ENCODE peak calls at places on chromosomes 3 and 15, in six cellular contexts. I is suprapubic skin, U is endothelial cell of umbilical vein, Y is transverse colon, C is HCT116, H is stomach. Z is an unnamed sample. For H3K4me1, the result is how much of the 10 kb centered on the place peaks cover.

GRCh38 chr3:54928056-54928770 is at the start of gene LRTM1:
- DNase-seq in I (no peak), Y (no peak), U (no peak), H (no peak), C (no peak), Z (no peak)

GRCh38 chr3:65245133-65246076 is 557.6 kb upstream of the ADAMTS9 start:
- DNase-seq in H (no peak), I (no peak), Y (no peak), U (peak), C (no peak), Z (no peak)

GRCh38 chr3:3799173-3800075 is at the start of gene LRRN1:
- DNase-seq in Y (peak), U (no peak), H (peak), C (no peak), I (no peak), Z (peak)

GRCh38 chr3:113773381-113773780 is 26.5 kb downstream of the ATP6V1A start:
- DNase-seq in H (no peak), U (no peak), Y (no peak), C (no peak), I (no peak), Z (no peak)

GRCh38 chr3:78736863-78737262 is 1030.9 kb downstream of the ROBO1 start:
- DNase-seq in C (no peak), Y (no peak), U (no peak), I (no peak), H (no peak), Z (no peak)

GRCh38 chr3:129224984-129225393 is 24.4 kb upstream of the COPG1 start:
- DNase-seq in U (peak), Y (peak), C (no peak), H (peak), I (peak), Z (peak)

GRCh38 chr15:91426412-91426811 is 326.4 kb downstream of the SV2B start:
- DNase-seq in C (no peak), U (no peak), I (no peak), Y (no peak), H (no peak), Z (no peak)

GRCh38 chr3:166248784-166249183 is 411.6 kb upstream of the BCHE start:
- DNase-seq in H (no peak), Y (no peak), I (no peak), U (no peak), C (no peak), Z (no peak)

GRCh38 chr3:178392553-178392952 is 143.7 kb upstream of the KCNMB2 start:
- DNase-seq in H (no peak), Y (no peak), U (peak), C (no peak), I (no peak), Z (no peak)

GRCh38 chr15:66703540-66703941 is 1.5 kb downstream of the SMAD6 start:
- DNase-seq in I (no peak), Y (peak), H (peak), C (no peak), U (no peak), Z (no peak)

GRCh38 chr3:171116365-171116764 is 89.8 kb upstream of the SLC2A2 start:
- DNase-seq in H (no peak), I (no peak), Y (no peak), U (peak), C (no peak), Z (no peak)

GRCh38 chr3:37542772-37543449 is 318.8 kb upstream of the CTDSPL start:
- DNase-seq in Y (no peak), H (no peak), C (no peak), U (no peak), I (no peak), Z (no peak)

GRCh38 chr15:25864966-25865365 is 1.8 kb upstream of the ATP10A start:
- DNase-seq in U (no peak), I (no peak), Y (no peak), C (no peak), H (no peak), Z (no peak)

GRCh38 chr15:77057650-77058049 is 13.3 kb downstream of the TSPAN3 start:
- DNase-seq in I (no peak), U (no peak), C (no peak), Y (no peak), H (no peak), Z (no peak)

GRCh38 chr15:60913901-60914300 is 315.2 kb downstream of the RORA start:
- DNase-seq in U (peak), Y (no peak), I (no peak), C (no peak), H (no peak), Z (no peak)

GRCh38 chr15:67064607-67065530 is 533 bp upstream of the SMAD3 start:
- DNase-seq in Y (peak), C (no peak), U (peak), H (peak), I (peak), Z (no peak)

GRCh38 chr3:78604328-78604727 is 1163.5 kb downstream of the ROBO1 start:
- DNase-seq in I (no peak), C (no peak), Y (no peak), U (peak), H (no peak), Z (no peak)

GRCh38 chr3:13877911-13878710 is 1.8 kb downstream of the WNT7A start:
- DNase-seq in H (no peak), I (peak), C (no peak), Y (no peak), U (no peak), Z (no peak)

GRCh38 chr15:75171408-75171807 is 30.3 kb upstream of the C15orf39 start:
- DNase-seq in U (peak), I (no peak), C (no peak), H (no peak), Y (no peak), Z (no peak)

GRCh38 chr3:65595222-65595996 is 443.3 kb downstream of the MAGI1 start:
- DNase-seq in I (no peak), H (no peak), U (no peak), Y (no peak), C (no peak), Z (no peak)

GRCh38 chr3:175002732-175003143 is 143.6 kb downstream of the NAALADL2 start:
- DNase-seq in I (no peak), U (no peak), Y (no peak), H (no peak), C (no peak), Z (no peak)

GRCh38 chr15:69758810-69759410 is 306.3 kb downstream of the RPLP1 start:
- DNase-seq in I (no peak), H (peak), U (peak), Y (peak), C (no peak), Z (peak)

GRCh38 chr3:150236683-150237082 is 171.4 kb upstream of the TSC22D2 start:
- DNase-seq in U (no peak), H (no peak), I (no peak), Y (no peak), C (no peak), Z (no peak)

GRCh38 chr3:180199396-180199795 is 162.7 kb upstream of the PEX5L start:
- DNase-seq in Y (no peak), H (no peak), C (no peak), I (no peak), U (no peak), Z (no peak)

GRCh38 chr3:156175570-156175969 is 55.2 kb downstream of the KCNAB1 start:
- DNase-seq in Y (no peak), U (no peak), H (no peak), C (no peak), I (no peak), Z (no peak)

GRCh38 chr3:129829640-129830039 is 63.9 kb downstream of the TMCC1 start:
- DNase-seq in C (peak), Y (peak), I (no peak), H (no peak), U (peak), Z (no peak)

GRCh38 chr15:81155375-81156218 is 21.5 kb downstream of the CFAP161 start:
- DNase-seq in U (peak), Y (peak), C (peak), I (peak), H (peak), Z (peak)

GRCh38 chr15:70538278-70538677 is 225.1 kb downstream of the UACA start:
- DNase-seq in I (no peak), C (no peak), U (no peak), H (no peak), Y (no peak), Z (no peak)

GRCh38 chr3:43954321-43954720 is 263.6 kb downstream of the ABHD5 start:
- DNase-seq in H (no peak), I (no peak), Y (no peak), U (no peak), C (no peak), Z (no peak)

GRCh38 chr3:43958005-43958770 is 267.4 kb downstream of the ABHD5 start:
- DNase-seq in U (no peak), Y (no peak), I (no peak), C (no peak), H (no peak), Z (no peak)

GRCh38 chr3:43957553-43957952 is 266.8 kb downstream of the ABHD5 start:
- DNase-seq in C (no peak), U (no peak), I (no peak), Y (no peak), H (no peak), Z (no peak)

GRCh38 chr3:43958973-43959372 is 268.2 kb downstream of the ABHD5 start:
- DNase-seq in H (no peak), I (no peak), C (no peak), Y (no peak), U (no peak), Z (no peak)

DNA sequence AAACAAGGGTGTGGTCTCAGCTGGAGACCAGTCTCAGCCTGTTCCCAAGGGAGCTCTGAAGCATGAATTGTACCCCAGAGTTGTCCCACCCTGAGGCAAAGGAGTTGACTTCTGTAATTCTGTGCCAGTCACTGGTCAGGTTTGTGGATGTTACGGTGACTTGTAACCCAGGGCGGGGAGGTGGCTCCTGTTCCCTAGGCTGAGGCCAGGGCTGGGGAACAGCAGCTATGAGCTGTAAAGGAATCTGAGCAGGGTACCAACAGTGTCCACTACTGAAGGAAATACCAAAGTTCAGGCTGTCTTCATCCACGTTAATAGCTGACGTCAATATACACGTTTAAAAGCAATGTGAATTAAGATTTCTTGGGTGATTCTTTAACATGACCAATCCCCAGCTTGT is 266.2 kb downstream of the ABHD5 start:
- DNase-seq in Y (no peak), C (no peak), H (no peak), I (no peak), U (no peak), Z (no peak)
- TF ChIP-seq POLR2AphosphoS5 in Y (no peak), C (no peak), H (no peak), I (no peak), U (no peak), Z (no peak)

DNA sequence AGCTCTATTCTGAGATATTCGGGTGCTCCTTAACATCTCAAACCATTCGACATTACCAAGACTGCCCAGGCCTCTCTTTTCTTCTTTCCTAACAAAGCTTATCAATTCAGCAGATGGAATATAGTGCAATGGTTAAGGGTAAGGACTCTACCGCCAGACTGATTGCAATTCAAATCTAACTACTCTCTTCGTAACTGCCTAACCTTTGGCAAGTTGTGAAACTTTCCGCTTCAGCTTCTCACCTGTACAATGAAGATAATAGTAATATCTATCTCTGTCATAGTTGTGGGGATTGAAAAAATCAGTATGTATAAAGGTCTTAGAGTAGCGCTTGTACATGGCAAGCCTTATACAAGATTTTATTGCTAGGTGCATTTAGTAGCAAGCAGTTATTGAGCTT is 991 bp downstream of the UBA5 start:
- DNase-seq in I (no peak), H (no peak), Y (no peak), U (peak), C (no peak), Z (no peak)
- H3K4me1 ChIP-seq in I (under half), H (under half), Y (under half), U (under half), C (under half), Z (under half)

GRCh38 chr3:16240229-16241023 is 24.3 kb downstream of the DPH3 start:
- DNase-seq in U (no peak), I (no peak), Y (no peak), C (no peak), H (no peak), Z (no peak)
- TF ChIP-seq POLR2AphosphoS5 in U (no peak), I (peak), Y (peak), C (no peak), H (peak), Z (no peak)

GRCh38 chr3:39150803-39151631 is 2.4 kb downstream of the CSRNP1 start:
- DNase-seq in U (peak), I (peak), Y (peak), H (peak), C (no peak), Z (peak)
- H3K4me1 ChIP-seq in U (half or more), I (half or more), Y (half or more), H (half or more), C (half or more), Z (under half)

GRCh38 chr3:127717357-127718243 is 44.8 kb downstream of the ABTB1 start:
- DNase-seq in I (peak), C (no peak), H (no peak), Y (no peak), U (no peak), Z (no peak)
- TF ChIP-seq POLR2AphosphoS5 in I (no peak), C (no peak), H (no peak), Y (no peak), U (no peak), Z (no peak)

GRCh38 chr15:51721199-51721960 is 16.1 kb downstream of the LYSMD2 start:
- DNase-seq in H (no peak), C (no peak), Y (no peak), I (no peak), U (peak), Z (no peak)
- H3K4me1 ChIP-seq in H (under half), C (under half), Y (under half), I (under half), U (under half), Z (under half)

GRCh38 chr3:50350527-50351317 is at the start of the genes CYB561D2 and NPRL2:
- DNase-seq in C (peak), I (peak), U (peak), Y (peak), H (peak), Z (peak)
- TF ChIP-seq POLR2AphosphoS5 in C (peak), I (peak), U (peak), Y (peak), H (peak), Z (peak)

GRCh38 chr3:20057612-20058180 is 17.4 kb downstream of the KAT2B start:
- DNase-seq in H (no peak), I (no peak), Y (no peak), C (no peak), U (no peak), Z (no peak)

GRCh38 chr3:20055020-20055775 is 15.0 kb downstream of the KAT2B start:
- DNase-seq in U (peak), H (no peak), I (no peak), C (no peak), Y (no peak), Z (no peak)

GRCh38 chr3:20056727-20057611 is 16.7 kb downstream of the KAT2B start:
- DNase-seq in U (peak), I (no peak), H (no peak), C (no peak), Y (no peak), Z (no peak)

GRCh38 chr3:20052851-20053250 is 12.6 kb downstream of the KAT2B start:
- DNase-seq in C (no peak), I (no peak), U (no peak), H (no peak), Y (no peak), Z (no peak)

GRCh38 chr3:20054549-20054987 is 14.3 kb downstream of the KAT2B start:
- DNase-seq in C (peak), Y (peak), I (peak), H (peak), U (peak), Z (no peak)
- H3K4me1 ChIP-seq in C (under half), Y (under half), I (half or more), H (under half), U (under half), Z (under half)